ENCODE peak calls at places on chromosomes 1 and 21, in seven cellular contexts. Q is endothelial cell; U is activated naive CD8-positive, alpha-beta T cell treated with anti-CD3 and anti-CD28 coated beads, Interleukin-2, amount 10 ng/mL, durations not matched to agents 7 days and 5 days; K is NCI-H187; J is HCEC 1CT; I is T-helper 2 cell; L is A549. C is an unnamed sample.

GRCh38 chr1:109926662-109927300 is 16.1 kb downstream of the CSF1 start:
- DNase-seq in Q (no peak), U (no peak), K (no peak), J (peak), I (no peak), L (no peak), C (no peak)

GRCh38 chr1:198155253-198155652 is 1.5 kb upstream of the NEK7 start:
- DNase-seq in Q (no peak), U (no peak), K (no peak), J (peak), I (no peak), L (peak), C (no peak)

GRCh38 chr1:85427358-85427757 is 37.6 kb downstream of the DDAH1 start:
- DNase-seq in Q (no peak), U (no peak), K (no peak), J (no peak), I (no peak), L (peak), C (no peak)

GRCh38 chr1:32241011-32241763 is 5.8 kb upstream of the FAM167B start:
- DNase-seq in Q (peak), U (peak), K (peak), J (peak), I (peak), L (peak), C (no peak)

GRCh38 chr1:27807385-27807784 is 23.2 kb upstream of the PPP1R8 start:
- DNase-seq in Q (no peak), U (no peak), K (no peak), J (no peak), I (no peak), L (no peak), C (no peak)

GRCh38 chr1:154398141-154398540 is 7.0 kb upstream of the IL6R start:
- DNase-seq in Q (no peak), U (no peak), K (no peak), J (no peak), I (no peak), L (no peak), C (no peak)

GRCh38 chr1:155636397-155637153 is 26.6 kb downstream of the MSTO1 start:
- DNase-seq in Q (no peak), U (peak), K (no peak), J (no peak), I (no peak), L (no peak), C (no peak)

GRCh38 chr1:236407059-236407458 is 13.0 kb downstream of the EDARADD start:
- DNase-seq in Q (no peak), U (no peak), K (no peak), J (no peak), I (no peak), L (no peak), C (no peak)

GRCh38 chr1:944341-945325 is 14.4 kb downstream of the NOC2L start:
- DNase-seq in Q (no peak), U (no peak), K (no peak), J (no peak), I (no peak), L (peak), C (no peak)

GRCh38 chr1:54571326-54571725 is 23.3 kb downstream of the ACOT11 start:
- DNase-seq in Q (no peak), U (no peak), K (no peak), J (no peak), I (no peak), L (no peak), C (no peak)

GRCh38 chr21:33025106-33025470 is 647 bp upstream of the OLIG2 start:
- DNase-seq in Q (peak), U (peak), K (no peak), J (no peak), I (no peak), L (no peak), C (no peak)

GRCh38 chr1:117732956-117733355 is 127.1 kb downstream of the TENT5C start:
- DNase-seq in Q (no peak), U (no peak), K (no peak), J (no peak), I (no peak), L (no peak), C (no peak)

GRCh38 chr1:44854985-44855384 is 11.9 kb upstream of the PTCH2 start:
- DNase-seq in Q (no peak), U (no peak), K (no peak), J (no peak), I (no peak), L (no peak), C (no peak)

GRCh38 chr1:205491794-205492193 is 12.7 kb upstream of the CDK18 start:
- DNase-seq in Q (no peak), U (no peak), K (no peak), J (no peak), I (no peak), L (no peak), C (no peak)

GRCh38 chr1:36486436-36487335 is 4.0 kb upstream of the CSF3R start:
- DNase-seq in Q (no peak), U (no peak), K (no peak), J (no peak), I (no peak), L (peak), C (no peak)

GRCh38 chr1:150192012-150192411 is 42.3 kb downstream of the PLEKHO1 start:
- DNase-seq in Q (no peak), U (no peak), K (no peak), J (peak), I (no peak), L (peak), C (no peak)

GRCh38 chr1:209101106-209101505 is 482.4 kb upstream of the CAMK1G start:
- DNase-seq in Q (no peak), U (no peak), K (no peak), J (no peak), I (no peak), L (no peak), C (no peak)

GRCh38 chr1:221714227-221715116 is 27.4 kb downstream of the DUSP10 start:
- DNase-seq in Q (no peak), U (no peak), K (no peak), J (no peak), I (no peak), L (no peak), C (no peak)

C was measured in iPS DF 6.9.